ENCODE peak calls at places on chromosomes 4 and X, in six cellular contexts. One of them, this sample, is unnamed.

GRCh38 chr4:185771696-185772390 is 40.2 kb downstream of the SORBS2 start:
- DNase-seq in activated CD4-positive, CD25-positive, alpha-beta regulatory T cell treated with anti-CD3 and anti-CD28 coated beads, Interleukin-2, amount 50 U/mL, for 72 hours: no peak
- DNase-seq in SW 1271: no peak
- DNase-seq in K562: no peak
- DNase-seq in dorsolateral prefrontal cortex: no peak
- DNase-seq in T-helper 22 cell: no peak
- DNase-seq in this sample: no peak

GRCh38 chr4:186722856-186723206 is 825 bp downstream of the FAT1 start:
- DNase-seq in K562: no peak
- DNase-seq in dorsolateral prefrontal cortex: no peak
- DNase-seq in SW 1271: no peak
- DNase-seq in T-helper 22 cell: no peak
- DNase-seq in activated CD4-positive, CD25-positive, alpha-beta regulatory T cell treated with anti-CD3 and anti-CD28 coated beads, Interleukin-2, amount 50 U/mL, for 72 hours: no peak
- DNase-seq in this sample: no peak

GRCh38 chr4:176920694-176921093 is 128.0 kb upstream of the VEGFC start:
- DNase-seq in K562: no peak
- DNase-seq in activated CD4-positive, CD25-positive, alpha-beta regulatory T cell treated with anti-CD3 and anti-CD28 coated beads, Interleukin-2, amount 50 U/mL, for 72 hours: no peak
- DNase-seq in T-helper 22 cell: no peak
- DNase-seq in dorsolateral prefrontal cortex: no peak
- DNase-seq in SW 1271: no peak
- DNase-seq in this sample: no peak

GRCh38 chr4:151340751-151341385 is 15.5 kb upstream of the SH3D19 start:
- DNase-seq in T-helper 22 cell: no peak
- DNase-seq in activated CD4-positive, CD25-positive, alpha-beta regulatory T cell treated with anti-CD3 and anti-CD28 coated beads, Interleukin-2, amount 50 U/mL, for 72 hours: no peak
- DNase-seq in dorsolateral prefrontal cortex: no peak
- DNase-seq in K562: no peak
- DNase-seq in SW 1271: no peak
- DNase-seq in this sample: no peak

GRCh38 chrX:40174594-40175415 is 77.0 kb upstream of the BCOR start:
- DNase-seq in SW 1271: no peak
- DNase-seq in activated CD4-positive, CD25-positive, alpha-beta regulatory T cell treated with anti-CD3 and anti-CD28 coated beads, Interleukin-2, amount 50 U/mL, for 72 hours: peak
- DNase-seq in dorsolateral prefrontal cortex: no peak
- DNase-seq in T-helper 22 cell: no peak
- DNase-seq in K562: peak
- DNase-seq in this sample: no peak

GRCh38 chr4:151356510-151356909 is 31.1 kb upstream of the SH3D19 start:
- DNase-seq in K562: no peak
- DNase-seq in T-helper 22 cell: no peak
- DNase-seq in activated CD4-positive, CD25-positive, alpha-beta regulatory T cell treated with anti-CD3 and anti-CD28 coated beads, Interleukin-2, amount 50 U/mL, for 72 hours: no peak
- DNase-seq in dorsolateral prefrontal cortex: no peak
- DNase-seq in SW 1271: no peak
- DNase-seq in this sample: no peak

GRCh38 chr4:168871686-168872085 is 138.4 kb downstream of the CBR4 start:
- DNase-seq in activated CD4-positive, CD25-positive, alpha-beta regulatory T cell treated with anti-CD3 and anti-CD28 coated beads, Interleukin-2, amount 50 U/mL, for 72 hours: no peak
- DNase-seq in T-helper 22 cell: no peak
- DNase-seq in K562: no peak
- DNase-seq in dorsolateral prefrontal cortex: no peak
- DNase-seq in SW 1271: no peak
- DNase-seq in this sample: no peak

GRCh38 chr4:2898001-2898400 is 54.4 kb downstream of the ADD1 start:
- DNase-seq in SW 1271: no peak
- DNase-seq in dorsolateral prefrontal cortex: no peak
- DNase-seq in activated CD4-positive, CD25-positive, alpha-beta regulatory T cell treated with anti-CD3 and anti-CD28 coated beads, Interleukin-2, amount 50 U/mL, for 72 hours: no peak
- DNase-seq in T-helper 22 cell: no peak
- DNase-seq in K562: no peak
- DNase-seq in this sample: no peak